ENCODE peak calls at places on chromosome 18, in five cellular contexts. C is uterus; A is heart right ventricle; F is lower lobe of right lung; H is CD8-positive, alpha-beta memory T cell. G is an unnamed sample.

GRCh38 chr18:50656841-50657470 is 97.1 kb downstream of the MAPK4 start:
- DNase-seq in C (no peak), A (peak; percentile 39), F (no peak), H (no peak), G (no peak)

GRCh38 chr18:48342588-48342987 is 66.6 kb downstream of the ZBTB7C start:
- DNase-seq in C (no peak), A (no peak), F (no peak), H (no peak), G (no peak)

GRCh38 chr18:24499814-24500601 is 39.6 kb downstream of the HRH4 start:
- DNase-seq in C (no peak), A (no peak), F (no peak), H (no peak), G (no peak)

GRCh38 chr18:45386256-45386655 is 229.0 kb upstream of the SLC14A2 start:
- DNase-seq in C (no peak), A (no peak), F (no peak), H (no peak), G (no peak)

GRCh38 chr18:33210575-33211189 is 229.8 kb downstream of the CCDC178 start:
- DNase-seq in C (no peak), A (no peak), F (no peak), H (no peak), G (no peak)

GRCh38 chr18:48099481-48100167 is 169.2 kb upstream of the SMAD2 start:
- DNase-seq in C (peak; percentile 71), A (no peak), F (no peak), H (no peak), G (no peak)

GRCh38 chr18:79924814-79925655 is 26.4 kb downstream of the SLC66A2 start:
- DNase-seq in C (peak; percentile 63), A (no peak), F (peak; percentile 42), H (no peak), G (peak; percentile 12)

GRCh38 chr18:45359275-45360009 is 255.8 kb upstream of the SLC14A2 start:
- DNase-seq in C (no peak), A (no peak), F (peak; percentile 52), H (no peak), G (no peak)

GRCh38 chr18:9949315-9949714 is 35.5 kb downstream of the VAPA start:
- DNase-seq in C (no peak), A (no peak), F (no peak), H (no peak), G (no peak)

GRCh38 chr18:57523171-57523956 is 63.1 kb downstream of the FECH start:
- DNase-seq in C (no peak), A (no peak), F (no peak), H (no peak), G (no peak)

GRCh38 chr18:74139888-74140287 is 7.7 kb downstream of the FBXO15 start:
- DNase-seq in C (no peak), A (no peak), F (no peak), H (no peak), G (no peak)

GRCh38 chr18:73895701-73896100 is 251.9 kb downstream of the FBXO15 start:
- DNase-seq in C (no peak), A (no peak), F (no peak), H (no peak), G (no peak)

GRCh38 chr18:13372405-13372995 is 153.9 kb downstream of the LDLRAD4 start:
- DNase-seq in C (no peak), A (no peak), F (no peak), H (no peak), G (no peak)

GRCh38 chr18:394276-394996 is 106.1 kb downstream of the COLEC12 start:
- DNase-seq in C (no peak), A (no peak), F (no peak), H (no peak), G (no peak)

GRCh38 chr18:60894254-60894945 is 438.8 kb upstream of the CDH20 start:
- DNase-seq in C (no peak), A (no peak), F (no peak), H (no peak), G (no peak)

GRCh38 chr18:62938006-62938405 is 222.7 kb downstream of the PHLPP1 start:
- DNase-seq in C (no peak), A (no peak), F (no peak), H (no peak), G (no peak)

GRCh38 chr18:32879497-32879896 is 106.7 kb upstream of the KLHL14 start:
- DNase-seq in C (no peak), A (no peak), F (no peak), H (no peak), G (no peak)

GRCh38 chr18:2237706-2238105 is 333.6 kb downstream of the METTL4 start:
- DNase-seq in C (no peak), A (no peak), F (no peak), H (no peak), G (no peak)

GRCh38 chr18:43578636-43579203 is 301.4 kb upstream of the SYT4 start:
- DNase-seq in C (no peak), A (no peak), F (no peak), H (no peak), G (no peak)

GRCh38 chr18:44777429-44778192 is 96.9 kb downstream of the SETBP1 start:
- DNase-seq in C (no peak), A (peak; percentile 31), F (no peak), H (no peak), G (peak; percentile 57)

GRCh38 chr18:57422313-57422872 is 12.8 kb upstream of the ONECUT2 start:
- DNase-seq in C (no peak), A (no peak), F (no peak), H (no peak), G (no peak)

GRCh38 chr18:45161850-45162249 is 453.4 kb upstream of the SLC14A2 start:
- DNase-seq in C (no peak), A (no peak), F (no peak), H (no peak), G (no peak)

GRCh38 chr18:36672437-36673344 is 156.1 kb downstream of the TPGS2 start:
- DNase-seq in C (no peak), A (no peak), F (peak; percentile 61), H (no peak), G (peak; percentile 71)

GRCh38 chr18:66168834-66169233 is 418.0 kb downstream of the CDH7 start:
- DNase-seq in C (no peak), A (peak; percentile 10), F (no peak), H (no peak), G (no peak)

GRCh38 chr18:56505971-56506370 is 132.4 kb downstream of the TXNL1 start:
- DNase-seq in C (no peak), A (no peak), F (no peak), H (no peak), G (no peak)

GRCh38 chr18:74310411-74310810 is 5.2 kb upstream of the C18orf63 start:
- DNase-seq in C (no peak), A (no peak), F (no peak), H (no peak), G (no peak)

GRCh38 chr18:46211816-46212215 is 107.6 kb downstream of the HAUS1 start:
- DNase-seq in C (no peak), A (no peak), F (no peak), H (no peak), G (no peak)

GRCh38 chr18:35143615-35144596 is 96.9 kb upstream of the ZNF397 start:
- DNase-seq in C (peak; percentile 48), A (peak; percentile 62), F (no peak), H (no peak), G (peak; percentile 40)

GRCh38 chr18:7459851-7460774 is 107.0 kb upstream of the PTPRM start:
- DNase-seq in C (peak; percentile 21), A (no peak), F (no peak), H (no peak), G (no peak)

GRCh38 chr18:41170346-41170745 is 784.7 kb upstream of the PIK3C3 start:
- DNase-seq in C (no peak), A (no peak), F (no peak), H (no peak), G (no peak)

GRCh38 chr18:7902399-7902839 is 335.3 kb downstream of the PTPRM start:
- DNase-seq in C (peak; percentile 52), A (no peak), F (no peak), H (no peak), G (no peak)

GRCh38 chr18:28114472-28114871 is 62.5 kb downstream of the CDH2 start:
- DNase-seq in C (no peak), A (no peak), F (no peak), H (no peak), G (no peak)
- H3K4me1 ChIP-seq in C (no peaks in the 10 kb centered on the region), A (peaks cover 55% of the 10 kb centered on the region), F (no peaks in the 10 kb centered on the region), H (no peaks in the 10 kb centered on the region), G (no peaks in the 10 kb centered on the region)

DNA sequence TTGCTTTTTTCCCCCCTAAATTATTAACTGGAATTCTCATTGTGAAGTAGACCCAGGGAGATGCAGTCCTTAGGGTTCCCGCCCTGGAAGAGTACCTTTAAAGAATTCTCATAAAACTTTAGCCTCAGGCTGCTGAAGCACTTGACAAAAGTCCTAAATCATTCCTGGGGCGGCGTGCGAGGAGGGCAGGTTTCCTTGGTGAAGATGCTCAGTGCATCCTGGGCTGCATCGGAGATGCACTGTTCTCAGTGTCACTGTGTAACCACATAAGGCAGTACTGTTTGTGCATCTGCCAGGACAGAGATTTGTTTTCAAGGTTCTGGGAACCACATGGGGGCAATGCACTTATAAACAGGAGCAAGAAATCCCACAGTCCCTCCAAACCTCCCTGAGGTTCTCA is 62.7 kb downstream of the ZNF236 start:
- DNase-seq in C (no peak), A (no peak), F (no peak), H (no peak), G (no peak)
- H3K27me3 ChIP-seq in C (no peaks in the 10 kb centered on the region), A (no peaks in the 10 kb centered on the region), F (no peaks in the 10 kb centered on the region), H (no peaks in the 10 kb centered on the region), G (no peaks in the 10 kb centered on the region)

DNA sequence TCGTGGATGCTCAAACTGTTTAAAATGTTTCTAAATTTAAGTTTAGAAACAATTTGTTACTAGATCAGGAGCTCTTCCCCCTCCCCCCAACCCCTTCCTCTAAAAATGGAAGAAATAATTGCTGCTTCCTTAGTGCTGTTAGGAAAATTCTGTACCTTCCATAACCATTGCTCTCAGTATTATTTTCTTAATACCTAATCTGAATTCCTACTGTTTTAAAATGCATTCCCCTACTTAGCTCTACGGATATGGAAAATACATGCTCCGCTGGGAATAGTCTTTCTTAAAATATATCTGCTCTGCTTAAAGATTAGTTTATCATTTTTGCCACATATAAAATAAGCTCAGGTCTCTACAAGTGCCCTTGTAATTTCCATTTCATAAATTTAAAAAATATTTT is 215.2 kb downstream of the TGIF1 start:
- DNase-seq in C (no peak), A (no peak), F (no peak), H (no peak), G (no peak)
- H3K4me3 ChIP-seq in C (no peak overlapping the region), A (no peak overlapping the region), F (no peak overlapping the region), H (no peak overlapping the region), G (no peak overlapping the region)

GRCh38 chr18:5298156-5298852 is 2.8 kb upstream of the ZBTB14 start:
- DNase-seq in C (no peak), A (no peak), F (no peak), H (no peak), G (no peak)

GRCh38 chr18:5305835-5306234 is 10.3 kb upstream of the ZBTB14 start:
- DNase-seq in C (no peak), A (no peak), F (no peak), H (no peak), G (no peak)

GRCh38 chr18:5302606-5303005 is 7.1 kb upstream of the ZBTB14 start:
- DNase-seq in C (no peak), A (no peak), F (no peak), H (no peak), G (no peak)

GRCh38 chr18:5304232-5304631 is 8.7 kb upstream of the ZBTB14 start:
- DNase-seq in C (no peak), A (no peak), F (no peak), H (no peak), G (no peak)

GRCh38 chr18:5303636-5304035 is 8.1 kb upstream of the ZBTB14 start:
- DNase-seq in C (no peak), A (no peak), F (no peak), H (no peak), G (no peak)
- H3K4me1 ChIP-seq in C (no peaks in the 10 kb centered on the region), A (no peaks in the 10 kb centered on the region), F (no peaks in the 10 kb centered on the region), H (no peaks in the 10 kb centered on the region), G (no peaks in the 10 kb centered on the region)

GRCh38 chr18:59249186-59249774 is 24.0 kb downstream of the RAX start:
- DNase-seq in C (peak; percentile 29), A (peak; percentile 42), F (no peak), H (no peak), G (no peak)
- H3K27me3 ChIP-seq in C (no peaks in the 10 kb centered on the region), A (peaks cover 56% of the 10 kb centered on the region), F (peaks cover 11% of the 10 kb centered on the region), H (no peaks in the 10 kb centered on the region), G (no peaks in the 10 kb centered on the region)

G was measured in tibial artery.